ENCODE peak calls at places on chromosomes 3 and 15, in nine cellular contexts. A, T, C, B, P, S, G, D and Y are unnamed samples.

GRCh38 chr3:148950806-148951205 is 40.5 kb upstream of the GYG1 start:
- DNase-seq in A (peak), T (no peak), C (no peak), B (no peak), P (no peak), S (no peak), G (no peak), D (no peak), Y (no peak)

GRCh38 chr3:33218072-33218445 is 551 bp downstream of the SUSD5 start:
- DNase-seq in A (peak), T (no peak), C (no peak), B (no peak), P (peak), S (no peak), G (peak), D (no peak), Y (no peak)

GRCh38 chr3:10982782-10983181 is 9.8 kb upstream of the SLC6A1 start:
- DNase-seq in A (peak), T (no peak), C (no peak), B (no peak), P (no peak), S (no peak), G (no peak), D (no peak), Y (no peak)

GRCh38 chr3:70225146-70225545 is 87.3 kb downstream of the MDFIC2 start:
- DNase-seq in A (no peak), T (no peak), C (no peak), B (no peak), P (no peak), S (no peak), G (no peak), D (no peak), Y (no peak)

GRCh38 chr15:71080705-71081104 is 34.6 kb upstream of the THSD4 start:
- DNase-seq in A (peak), T (no peak), C (peak), B (no peak), P (no peak), S (no peak), G (peak), D (no peak), Y (no peak)

GRCh38 chr3:170560717-170561382 is 25.0 kb downstream of the SLC7A14 start:
- DNase-seq in A (peak), T (no peak), C (no peak), B (no peak), P (no peak), S (no peak), G (peak), D (no peak), Y (no peak)

GRCh38 chr3:13372656-13373055 is 47.5 kb downstream of the NUP210 start:
- DNase-seq in A (no peak), T (no peak), C (no peak), B (no peak), P (no peak), S (no peak), G (no peak), D (no peak), Y (no peak)

GRCh38 chr3:51998774-51999173 is 3.1 kb upstream of the RPL29 start:
- DNase-seq in A (no peak), T (no peak), C (no peak), B (no peak), P (no peak), S (no peak), G (no peak), D (no peak), Y (no peak)

GRCh38 chr3:14767245-14767593 is 51.5 kb upstream of the FGD5 start:
- DNase-seq in A (no peak), T (no peak), C (no peak), B (no peak), P (no peak), S (no peak), G (no peak), D (no peak), Y (no peak)

GRCh38 chr3:161148832-161149475 is 43.8 kb upstream of the B3GALNT1 start:
- DNase-seq in A (peak), T (no peak), C (no peak), B (no peak), P (no peak), S (no peak), G (peak), D (no peak), Y (no peak)

GRCh38 chr15:83356516-83357399 is 72.3 kb upstream of the BNC1 start:
- DNase-seq in A (no peak), T (no peak), C (no peak), B (no peak), P (no peak), S (no peak), G (no peak), D (no peak), Y (no peak)

GRCh38 chr15:76976572-76977270 is 18.2 kb upstream of the PSTPIP1 start:
- DNase-seq in A (no peak), T (no peak), C (no peak), B (no peak), P (no peak), S (no peak), G (no peak), D (peak), Y (no peak)

GRCh38 chr3:71392277-71392676 is 191.3 kb downstream of the FOXP1 start:
- DNase-seq in A (no peak), T (no peak), C (no peak), B (no peak), P (no peak), S (no peak), G (no peak), D (no peak), Y (no peak)

GRCh38 chr3:60645801-60646200 is 605.5 kb downstream of the FHIT start:
- DNase-seq in A (no peak), T (no peak), C (no peak), B (no peak), P (no peak), S (no peak), G (no peak), D (no peak), Y (no peak)

GRCh38 chr15:78265752-78266224 is 1.4 kb downstream of the DNAJA4 start:
- DNase-seq in A (peak), T (no peak), C (no peak), B (peak), P (no peak), S (no peak), G (peak), D (no peak), Y (no peak)

GRCh38 chr15:48644827-48645557 is 517 bp downstream of the FBN1 start:
- DNase-seq in A (peak), T (no peak), C (peak), B (peak), P (no peak), S (peak), G (no peak), D (peak), Y (no peak)

GRCh38 chr3:54621181-54621580 is 306.7 kb downstream of the LRTM1 start:
- DNase-seq in A (peak), T (no peak), C (no peak), B (no peak), P (no peak), S (no peak), G (peak), D (no peak), Y (no peak)

GRCh38 chr3:24311881-24312280 is 182.8 kb downstream of the THRB start:
- DNase-seq in A (no peak), T (no peak), C (peak), B (no peak), P (no peak), S (no peak), G (no peak), D (no peak), Y (no peak)

GRCh38 chr3:183653209-183654064 is 18.0 kb downstream of the KLHL24 start:
- DNase-seq in A (peak), T (no peak), C (no peak), B (no peak), P (peak), S (no peak), G (peak), D (no peak), Y (no peak)

GRCh38 chr15:48309740-48310139 is 21.5 kb upstream of the DUT start:
- DNase-seq in A (no peak), T (no peak), C (no peak), B (no peak), P (no peak), S (no peak), G (no peak), D (no peak), Y (no peak)

GRCh38 chr3:188219147-188219546 is 65.2 kb downstream of the LPP start:
- DNase-seq in A (no peak), T (no peak), C (no peak), B (no peak), P (no peak), S (no peak), G (no peak), D (no peak), Y (no peak)

GRCh38 chr3:61790411-61790810 is 229.0 kb downstream of the PTPRG start:
- DNase-seq in A (no peak), T (no peak), C (no peak), B (no peak), P (no peak), S (no peak), G (no peak), D (no peak), Y (no peak)

GRCh38 chr3:172397716-172398405 is 50.4 kb downstream of the GHSR start:
- DNase-seq in A (no peak), T (no peak), C (no peak), B (no peak), P (no peak), S (no peak), G (no peak), D (no peak), Y (no peak)

GRCh38 chr3:5348229-5348628 is 160.7 kb downstream of the EDEM1 start:
- DNase-seq in A (no peak), T (no peak), C (no peak), B (no peak), P (no peak), S (no peak), G (no peak), D (no peak), Y (no peak)

GRCh38 chr3:132735589-132735988 is 13.4 kb upstream of the NPHP3 start:
- DNase-seq in A (no peak), T (no peak), C (no peak), B (no peak), P (no peak), S (no peak), G (no peak), D (no peak), Y (no peak)

GRCh38 chr15:91965501-91966180 is 112.1 kb downstream of the SLCO3A1 start:
- DNase-seq in A (peak), T (no peak), C (no peak), B (no peak), P (peak), S (no peak), G (peak), D (no peak), Y (no peak)

GRCh38 chr3:50516048-50516871 is 12.8 kb upstream of the CACNA2D2 start:
- DNase-seq in A (no peak), T (no peak), C (no peak), B (peak), P (peak), S (no peak), G (no peak), D (peak), Y (no peak)

GRCh38 chr15:81373996-81374395 is at the start of gene TMC3:
- DNase-seq in A (peak), T (no peak), C (no peak), B (peak), P (no peak), S (no peak), G (no peak), D (no peak), Y (no peak)

GRCh38 chr15:76309561-76310330 is 1.5 kb downstream of the ETFA start:
- DNase-seq in A (peak), T (no peak), C (no peak), B (no peak), P (no peak), S (no peak), G (no peak), D (no peak), Y (no peak)

GRCh38 chr3:57646723-57647122 is 46.2 kb downstream of the DENND6A start:
- DNase-seq in A (peak), T (no peak), C (peak), B (peak), P (no peak), S (no peak), G (peak), D (no peak), Y (peak)

GRCh38 chr3:185824051-185824466 is 783 bp downstream of the IGF2BP2 start:
- DNase-seq in A (peak), T (no peak), C (no peak), B (peak), P (no peak), S (peak), G (no peak), D (peak), Y (no peak)

GRCh38 chr15:29322407-29322806 is 52.8 kb upstream of the NSMCE3 start:
- DNase-seq in A (peak), T (no peak), C (no peak), B (peak), P (peak), S (no peak), G (no peak), D (no peak), Y (no peak)

GRCh38 chr3:58164199-58164879 is 46.4 kb downstream of the DNASE1L3 start:
- DNase-seq in A (peak), T (no peak), C (no peak), B (no peak), P (peak), S (no peak), G (no peak), D (no peak), Y (no peak)

GRCh38 chr3:169173636-169174035 is 489.9 kb downstream of the MECOM start:
- DNase-seq in A (no peak), T (no peak), C (no peak), B (no peak), P (no peak), S (no peak), G (no peak), D (no peak), Y (no peak)

GRCh38 chr15:45871121-45871855 is 236.5 kb downstream of the SQOR start:
- DNase-seq in A (peak), T (no peak), C (no peak), B (no peak), P (no peak), S (no peak), G (peak), D (no peak), Y (no peak)

GRCh38 chr15:76875911-76876310 is 29.2 kb downstream of the SCAPER start:
- DNase-seq in A (no peak), T (no peak), C (no peak), B (no peak), P (no peak), S (no peak), G (no peak), D (no peak), Y (no peak)